ENCODE peak calls at places on chromosome 4, in five cellular contexts. C is body of pancreas, W is breast epithelium, F is endothelial cell of umbilical vein, O is esophagus squamous epithelium. B is an unnamed sample.
A peak's percentile ranks its signal among the peaks of the same experiment; 100 is the strongest.

GRCh38 chr4:151031831-151032605 is 16.9 kb upstream of the LRBA start:
- DNase-seq in F (peak; percentile 97), W (no peak), O (no peak), C (no peak), B (peak; percentile 50)

GRCh38 chr4:123672987-123673386 is 276.4 kb downstream of the SPRY1 start:
- DNase-seq in O (no peak), F (no peak), W (no peak), C (no peak), B (no peak)

GRCh38 chr4:23934223-23934622 is 44.4 kb upstream of the PPARGC1A start:
- DNase-seq in F (no peak), C (no peak), O (no peak), W (no peak), B (no peak)

GRCh38 chr4:86443495-86443894 is 83.6 kb upstream of the MAPK10 start:
- DNase-seq in F (no peak), O (no peak), C (no peak), W (no peak), B (no peak)

GRCh38 chr4:2931765-2932560 is 31.2 kb downstream of the NOP14 start:
- DNase-seq in O (peak; percentile 39), C (peak; percentile 37), F (peak; percentile 42), W (peak; percentile 51), B (peak; percentile 93)

GRCh38 chr4:78653655-78654054 is 102.1 kb downstream of the ANXA3 start:
- DNase-seq in W (no peak), C (no peak), O (no peak), F (peak; percentile 44), B (no peak)

GRCh38 chr4:3777669-3778068 is 11.5 kb downstream of the ADRA2C start:
- DNase-seq in F (no peak), W (no peak), C (no peak), O (no peak), B (no peak)

GRCh38 chr4:8666581-8666980 is 74.0 kb downstream of the CPZ start:
- DNase-seq in W (no peak), O (no peak), F (no peak), C (no peak), B (no peak)

GRCh38 chr4:25158817-25159216 is 1.4 kb downstream of the SEPSECS start:
- DNase-seq in F (no peak), W (no peak), C (no peak), O (no peak), B (no peak)

GRCh38 chr4:157043131-157043530 is 32.8 kb upstream of the GLRB start:
- DNase-seq in C (no peak), W (no peak), O (no peak), F (peak; percentile 20), B (no peak)

GRCh38 chr4:111434581-111434980 is 710.7 kb upstream of the FAM241A start:
- DNase-seq in W (no peak), O (no peak), C (no peak), F (no peak), B (no peak)

GRCh38 chr4:20254517-20255250 is 3.0 kb downstream of the SLIT2 start:
- DNase-seq in C (peak; percentile 11), W (peak; percentile 49), O (no peak), F (peak; percentile 57), B (peak; percentile 86)

GRCh38 chr4:147901388-147901787 is 169.5 kb downstream of the ARHGAP10 start:
- DNase-seq in O (no peak), C (no peak), W (no peak), F (no peak), B (no peak)

GRCh38 chr4:55296076-55296475 is 50.0 kb upstream of the SRD5A3 start:
- DNase-seq in O (no peak), C (no peak), W (no peak), F (peak; percentile 85), B (no peak)

GRCh38 chr4:45442466-45442865 is 681.4 kb downstream of the GABRG1 start:
- DNase-seq in C (no peak), W (no peak), F (no peak), O (no peak), B (no peak)

GRCh38 chr4:1495416-1496115 is 89.3 kb upstream of the NKX1-1 start:
- DNase-seq in O (no peak), F (no peak), C (peak; percentile 8), W (no peak), B (no peak)

GRCh38 chr4:160592258-160592657 is 1489.4 kb downstream of the RAPGEF2 start:
- DNase-seq in F (no peak), C (no peak), W (no peak), O (no peak), B (no peak)

GRCh38 chr4:141643557-141643956 is 7.2 kb downstream of the IL15 start:
- DNase-seq in O (no peak), W (no peak), C (no peak), F (peak; percentile 39), B (no peak)

GRCh38 chr4:98710831-98711230 is 52.4 kb upstream of the TSPAN5 start:
- DNase-seq in W (no peak), C (no peak), F (peak; percentile 31), O (no peak), B (no peak)

GRCh38 chr4:123200417-123200945 is 196.1 kb upstream of the SPRY1 start:
- DNase-seq in O (no peak), C (no peak), F (no peak), W (no peak), B (no peak)

GRCh38 chr4:113756005-113756410 is 5.5 kb downstream of the CAMK2D start:
- DNase-seq in O (no peak), F (peak; percentile 73), C (no peak), W (no peak), B (no peak)

GRCh38 chr4:80425701-80426100 is 90.2 kb downstream of the CFAP299 start:
- DNase-seq in O (no peak), C (no peak), F (no peak), W (no peak), B (no peak)

GRCh38 chr4:48813984-48814383 is 16.9 kb upstream of the OCIAD1 start:
- DNase-seq in O (no peak), W (no peak), F (no peak), C (no peak), B (no peak)

GRCh38 chr4:47667552-47667951 is 170.3 kb downstream of the CORIN start:
- DNase-seq in C (no peak), O (no peak), F (no peak), W (no peak), B (no peak)

GRCh38 chr4:173301518-173302201 is 32.5 kb downstream of the HMGB2 start:
- DNase-seq in C (no peak), F (peak; percentile 38), O (no peak), W (no peak), B (no peak)

GRCh38 chr4:76305033-76305687 is 1.4 kb upstream of the STBD1 start:
- DNase-seq in F (no peak), W (no peak), C (no peak), O (no peak), B (no peak)

GRCh38 chr4:156294577-156294976 is 340.9 kb upstream of the CTSO start:
- DNase-seq in W (no peak), C (no peak), F (peak; percentile 43), O (no peak), B (no peak)

GRCh38 chr4:104395219-104395618 is 99.5 kb downstream of the CXXC4 start:
- DNase-seq in O (no peak), W (no peak), C (no peak), F (no peak), B (no peak)

GRCh38 chr4:108049406-108049805 is 59.7 kb downstream of the HADH start:
- DNase-seq in W (no peak), F (no peak), O (no peak), C (no peak), B (no peak)

GRCh38 chr4:130608121-130608520 is 1512.2 kb downstream of the C4orf33 start:
- DNase-seq in W (no peak), O (no peak), C (no peak), F (no peak), B (no peak)

GRCh38 chr4:48137766-48138349 is 3.8 kb upstream of the TXK start:
- DNase-seq in W (no peak), O (no peak), F (no peak), C (no peak), B (no peak)

GRCh38 chr4:75321484-75321883 is 192.7 kb downstream of the RCHY1 start:
- DNase-seq in O (no peak), F (no peak), C (no peak), W (no peak), B (no peak)

GRCh38 chr4:102627831-102628523 is 126.8 kb downstream of the NFKB1 start:
- DNase-seq in W (no peak), F (peak; percentile 68), C (no peak), O (no peak), B (no peak)

GRCh38 chr4:9944431-9945425 is 76.6 kb downstream of the SLC2A9 start:
- DNase-seq in W (no peak), C (no peak), O (no peak), F (no peak), B (no peak)

GRCh38 chr4:166277851-166278250 is 404.8 kb downstream of the TLL1 start:
- DNase-seq in O (no peak), W (no peak), F (no peak), C (no peak), B (no peak)

GRCh38 chr4:122305853-122306252 is 73.0 kb upstream of the ADAD1 start:
- DNase-seq in F (no peak), W (no peak), C (no peak), O (no peak), B (no peak)

GRCh38 chr4:21327976-21328700 is 620.4 kb downstream of the KCNIP4 start:
- DNase-seq in F (no peak), W (no peak), C (no peak), O (no peak), B (no peak)

GRCh38 chr4:128835498-128836222 is 26.2 kb downstream of the JADE1 start:
- DNase-seq in F (no peak), O (no peak), C (peak; percentile 88), W (no peak), B (peak; percentile 76)

GRCh38 chr4:140296871-140297570 is 76.4 kb upstream of the SCOC start:
- DNase-seq in C (peak; percentile 24), F (no peak), W (no peak), O (no peak), B (no peak)
- H3K4me3 ChIP-seq in C (no peak overlapping the region), F (no peak overlapping the region), W (no peak overlapping the region), O (no peak overlapping the region), B (no peak overlapping the region)

GRCh38 chr4:175411251-175411650 is 400.8 kb downstream of the GPM6A start:
- DNase-seq in O (no peak), W (no peak), F (no peak), C (no peak), B (no peak)
- TF ChIP-seq POLR2A in O (no peak), W (no peak), F (no peak), C (no peak), B (no peak)

DNA sequence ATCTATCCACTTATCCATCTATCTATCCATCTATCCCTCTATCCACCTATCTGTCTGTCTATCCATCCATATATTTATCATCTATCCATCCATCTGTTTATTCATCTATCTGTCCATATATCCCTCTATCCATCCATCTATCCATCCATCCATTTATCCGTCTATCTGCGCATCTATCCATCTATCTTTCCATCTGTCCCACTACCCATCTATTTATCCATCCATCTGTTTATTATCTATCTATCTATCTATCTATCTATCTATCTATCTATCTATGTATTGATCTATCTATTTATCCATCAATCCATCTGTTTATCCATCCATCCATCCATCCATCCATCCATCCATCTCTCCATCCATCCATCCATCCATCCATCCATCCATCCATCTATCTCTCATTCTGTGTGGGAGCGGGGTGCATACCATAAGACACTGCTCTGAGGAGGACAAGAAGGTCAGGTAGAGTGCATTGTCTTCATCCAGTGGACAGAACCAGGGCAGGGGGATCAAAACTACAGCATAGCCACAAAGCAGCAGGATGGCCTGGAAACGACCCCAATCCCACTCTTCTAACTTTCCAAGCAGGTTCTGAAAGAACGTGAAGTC is 53.2 kb upstream of the ENPP6 start:
- DNase-seq in W (no peak), O (no peak), C (no peak), F (no peak), B (no peak)
- H3K4me3 ChIP-seq in W (no peak overlapping the region), O (no peak overlapping the region), C (no peak overlapping the region), F (no peak overlapping the region), B (no peak overlapping the region)

GRCh38 chr4:184649026-184649970 is at the start of the genes CASP3 and PRIMPOL:
- DNase-seq in C (peak; percentile 96), F (peak; percentile 97), W (peak; percentile 94), O (peak; percentile 97), B (peak; percentile 94)
- TF ChIP-seq POLR2A in C (peak; percentile 94), F (peak; percentile 87), W (peak; percentile 52), O (no peak), B (no peak)